ENCODE peak calls at places on chromosomes 2 and 18, in five cellular contexts. Q is G401; Z is heart left ventricle; G is stimulated activated CD8-positive, alpha-beta memory T cell treated with anti-CD3 and anti-CD28 coated beads, Interleukin-15, amount 100 ng/mL, for 24 hours; M is glutamatergic neuron. A is an unnamed sample.

GRCh38 chr2:70069049-70069448 is 18.2 kb upstream of the PCBP1 start:
- DNase-seq in G (no peak), M (no peak), Z (no peak), Q (no peak), A (no peak)

GRCh38 chr2:182915369-182916326 is 49.2 kb upstream of the FRZB start:
- DNase-seq in M (no peak), G (no peak), Z (no peak), Q (no peak), A (no peak)

GRCh38 chr18:54712315-54712714 is 116.0 kb upstream of the RAB27B start:
- DNase-seq in M (no peak), G (no peak), Q (no peak), Z (no peak), A (no peak)

GRCh38 chr18:22466608-22467390 is 49.1 kb upstream of the CTAGE1 start:
- DNase-seq in Q (no peak), Z (peak), M (no peak), G (no peak), A (no peak)

GRCh38 chr18:77529492-77529891 is 279.8 kb downstream of the GALR1 start:
- DNase-seq in G (no peak), Z (no peak), Q (no peak), M (no peak), A (no peak)

GRCh38 chr2:131054488-131054887 is 38.8 kb downstream of the FAM168B start:
- DNase-seq in G (no peak), Z (no peak), M (no peak), Q (no peak), A (no peak)

GRCh38 chr2:96105994-96106393 is 10.4 kb downstream of the ADRA2B start:
- DNase-seq in Q (no peak), G (no peak), Z (no peak), M (no peak), A (no peak)

GRCh38 chr2:195575879-195576391 is 81.1 kb upstream of the SLC39A10 start:
- DNase-seq in G (no peak), Z (no peak), M (no peak), Q (peak), A (no peak)

GRCh38 chr2:207352978-207353377 is 176.8 kb upstream of the CREB1 start:
- DNase-seq in Q (peak), M (no peak), G (no peak), Z (no peak), A (no peak)

GRCh38 chr2:241011296-241011600 is 12.8 kb downstream of the SNED1 start:
- DNase-seq in M (no peak), Q (no peak), G (no peak), Z (no peak), A (no peak)

GRCh38 chr2:170361359-170361936 is 183.5 kb downstream of the MYO3B start:
- DNase-seq in G (peak), Z (peak), M (peak), Q (peak), A (no peak)

GRCh38 chr2:11746376-11746806 is at the start of gene LPIN1:
- DNase-seq in M (peak), Z (peak), G (peak), Q (peak), A (peak)

GRCh38 chr2:49715597-49715996 is 561.3 kb upstream of the FSHR start:
- DNase-seq in M (no peak), Q (no peak), Z (no peak), G (no peak), A (no peak)

GRCh38 chr2:200797242-200797770 is 14.4 kb upstream of the BZW1 start:
- DNase-seq in M (no peak), G (no peak), Z (peak), Q (no peak), A (no peak)

GRCh38 chr2:10303634-10304378 is 1.1 kb downstream of the HPCAL1 start:
- DNase-seq in M (peak), Z (no peak), Q (peak), G (no peak), A (no peak)

GRCh38 chr2:238714038-238714528 is 133.8 kb upstream of the TWIST2 start:
- DNase-seq in G (no peak), Q (no peak), M (no peak), Z (no peak), A (no peak)

GRCh38 chr2:24365051-24365450 is 4.7 kb upstream of the ITSN2 start:
- DNase-seq in G (no peak), M (no peak), Q (no peak), Z (peak), A (no peak)

GRCh38 chr2:73068147-73068546 is 3.4 kb downstream of the SFXN5 start:
- DNase-seq in G (no peak), Q (no peak), M (no peak), Z (no peak), A (no peak)

GRCh38 chr2:110101280-110101844 is 14.3 kb downstream of the MALL start:
- DNase-seq in G (no peak), Z (peak), M (no peak), Q (peak), A (no peak)

GRCh38 chr18:48138660-48139426 is 208.4 kb upstream of the SMAD2 start:
- DNase-seq in Z (no peak), M (no peak), G (no peak), Q (no peak), A (no peak)

GRCh38 chr18:58080516-58080915 is 36.5 kb downstream of the NEDD4L start:
- DNase-seq in Q (no peak), Z (no peak), G (no peak), M (no peak), A (no peak)

GRCh38 chr2:192236136-192236535 is 41.4 kb upstream of the TMEFF2 start:
- DNase-seq in Q (no peak), Z (no peak), M (no peak), G (no peak), A (no peak)

GRCh38 chr2:99806758-99807157 is 316.9 kb upstream of the REV1 start:
- DNase-seq in G (no peak), Z (no peak), M (no peak), Q (no peak), A (no peak)

A was measured in caudate nucleus.